ENCODE peak calls at places on chromosomes 1 and 21, in nine cellular contexts. N, Z, E, T, J, H, F, L and U are unnamed samples.

GRCh38 chr1:46442317-46443161 is 47.1 kb upstream of the DMBX1 start:
- DNase-seq in Z (peak; percentile 82), F (peak; percentile 81), H (peak; percentile 55), T (peak; percentile 5), L (peak; percentile 87), J (peak; percentile 94), N (peak; percentile 70), E (peak; percentile 21), U (peak; percentile 64)

GRCh38 chr21:16509466-16509865 is 779.7 kb downstream of the USP25 start:
- DNase-seq in H (no peak), J (no peak), N (no peak), Z (no peak), F (no peak), L (peak; percentile 96), E (no peak), T (peak; percentile 34), U (peak; percentile 72)

GRCh38 chr1:76759950-76760349 is 107.3 kb upstream of the ST6GALNAC5 start:
- DNase-seq in T (no peak), J (no peak), Z (peak; percentile 47), H (no peak), N (no peak), L (peak; percentile 16), F (no peak), E (no peak), U (peak; percentile 5)

GRCh38 chr21:41366522-41367151 is 4.8 kb downstream of the MX2 start:
- DNase-seq in F (peak; percentile 67), J (no peak), E (no peak), N (peak; percentile 49), T (peak; percentile 29), L (peak; percentile 94), Z (peak; percentile 72), H (no peak), U (peak; percentile 47)

GRCh38 chr1:48916121-48917069 is 139.7 kb upstream of the BEND5 start:
- DNase-seq in H (peak; percentile 28), F (no peak), J (peak; percentile 58), N (no peak), E (no peak), Z (peak; percentile 80), L (peak; percentile 73), T (peak; percentile 12), U (peak; percentile 78)

GRCh38 chr21:42451941-42452340 is 44.1 kb downstream of the RSPH1 start:
- DNase-seq in J (no peak), H (no peak), E (no peak), F (no peak), L (no peak), N (no peak), T (no peak), Z (no peak), U (no peak)

GRCh38 chr1:7783826-7784491 is at the start of gene PER3:
- DNase-seq in L (peak; percentile 92), E (peak; percentile 85), Z (peak; percentile 98), H (peak; percentile 83), J (peak; percentile 96), T (peak; percentile 61), N (peak; percentile 94), F (peak; percentile 95), U (peak; percentile 98)

GRCh38 chr1:248618878-248619277 is 16.0 kb downstream of the OR2T11 start:
- DNase-seq in T (no peak), Z (peak; percentile 56), E (no peak), L (peak; percentile 31), H (peak; percentile 18), F (peak; percentile 35), J (peak; percentile 55), N (no peak), U (no peak)

GRCh38 chr1:27538793-27539192 is 48.8 kb upstream of the WASF2 start:
- DNase-seq in E (no peak), F (no peak), N (no peak), Z (peak; percentile 45), L (peak; percentile 78), T (no peak), H (no peak), J (no peak), U (peak; percentile 53)

GRCh38 chr1:62187548-62187947 is 7.1 kb upstream of the L1TD1 start:
- DNase-seq in H (no peak), E (no peak), L (no peak), J (no peak), N (no peak), F (no peak), T (no peak), Z (no peak), U (no peak)

GRCh38 chr1:8465692-8466091 is 147.8 kb downstream of the SLC45A1 start:
- DNase-seq in J (no peak), Z (no peak), T (no peak), N (no peak), H (no peak), L (no peak), E (no peak), F (no peak), U (no peak)

GRCh38 chr21:28072601-28073000 is 920.1 kb downstream of the LTN1 start:
- DNase-seq in L (no peak), N (no peak), T (no peak), F (no peak), E (no peak), Z (no peak), J (no peak), H (no peak), U (no peak)

GRCh38 chr21:21851657-21852056 is 853.4 kb downstream of the NCAM2 start:
- DNase-seq in E (no peak), L (peak; percentile 20), Z (peak; percentile 26), T (no peak), H (no peak), N (no peak), J (no peak), F (no peak), U (no peak)

GRCh38 chr1:47783638-47784293 is 213.4 kb downstream of the TRABD2B start:
- DNase-seq in J (no peak), N (no peak), L (no peak), T (no peak), Z (no peak), H (no peak), F (no peak), E (no peak), U (no peak)

GRCh38 chr1:3423896-3424610 is 30.4 kb upstream of the ARHGEF16 start:
- DNase-seq in E (no peak), L (no peak), Z (no peak), J (no peak), N (no peak), F (no peak), T (no peak), H (no peak), U (no peak)

GRCh38 chr1:179731643-179732042 is 11.4 kb upstream of the FAM163A start:
- DNase-seq in E (no peak), J (no peak), H (no peak), T (no peak), F (no peak), N (no peak), Z (no peak), L (no peak), U (no peak)

GRCh38 chr1:217846733-217847132 is 215.6 kb downstream of the SPATA17 start:
- DNase-seq in Z (no peak), N (no peak), F (no peak), H (no peak), E (no peak), L (no peak), J (no peak), T (no peak), U (no peak)

DNA sequence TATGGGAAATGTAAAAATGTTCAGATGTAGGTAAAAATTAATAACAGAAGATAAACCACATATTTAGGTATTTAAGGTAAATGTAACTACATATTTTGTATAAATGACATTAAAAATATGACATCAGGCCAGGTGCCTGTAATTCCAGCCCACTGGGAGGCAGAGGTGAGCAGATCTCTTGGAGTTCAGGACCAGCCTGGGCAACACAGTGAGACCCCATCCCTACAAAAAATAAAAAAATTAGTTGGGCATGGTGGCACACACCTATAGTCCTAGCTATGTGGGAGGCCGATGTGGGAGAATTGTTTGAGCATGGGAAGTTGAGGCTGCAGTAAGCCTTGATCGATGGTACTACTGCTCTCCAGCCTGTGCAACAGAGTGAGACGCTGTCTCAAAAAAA is 216.5 kb downstream of the SPATA17 start:
- DNase-seq in E (no peak), H (no peak), F (no peak), J (no peak), Z (no peak), N (no peak), L (no peak), T (no peak), U (no peak)
- TF ChIP-seq CTCF in E (no peak), H (no peak), F (no peak), J (no peak), Z (no peak), N (no peak), L (no peak), T (no peak), U (no peak)

GRCh38 chr1:176744142-176744541 is 281.2 kb downstream of the PAPPA2 start:
- DNase-seq in N (no peak), Z (no peak), H (no peak), T (no peak), F (no peak), L (no peak), J (no peak), E (no peak), U (no peak)

GRCh38 chr1:176741181-176741580 is 278.2 kb downstream of the PAPPA2 start:
- DNase-seq in Z (no peak), L (no peak), T (no peak), E (no peak), F (no peak), J (no peak), H (no peak), N (no peak), U (no peak)

GRCh38 chr1:176745945-176746344 is 283.0 kb downstream of the PAPPA2 start:
- DNase-seq in J (peak; percentile 11), E (no peak), Z (no peak), H (no peak), N (no peak), T (no peak), F (no peak), L (peak; percentile 29), U (no peak)
- TF ChIP-seq CTCF in J (peak; percentile 55), E (no peak), Z (no peak), H (peak; percentile 16), N (no peak), T (peak; percentile 12), F (no peak), L (peak; percentile 47), U (no peak)

GRCh38 chr1:215672482-215672881 is 105.4 kb downstream of the KCTD3 start:
- DNase-seq in T (no peak), F (no peak), N (no peak), L (no peak), J (no peak), Z (no peak), H (no peak), E (no peak), U (no peak)
- TF ChIP-seq CTCF in T (no peak), F (no peak), N (no peak), L (peak; percentile 11), J (no peak), Z (no peak), H (peak; percentile 3), E (no peak), U (no peak)

GRCh38 chr1:113073457-113073950 is 506 bp downstream of the LRIG2 start:
- DNase-seq in Z (peak; percentile 59), F (no peak), E (no peak), H (no peak), T (no peak), L (peak; percentile 60), N (no peak), J (peak; percentile 65), U (peak; percentile 61)

GRCh38 chr1:113072757-113073456 is at the start of gene LRIG2:
- DNase-seq in T (peak; percentile 92), E (peak; percentile 96), F (peak; percentile 95), J (peak; percentile 99), N (peak; percentile 97), H (peak; percentile 91), Z (peak; percentile 98), L (peak; percentile 97), U (peak; percentile 99)

GRCh38 chr1:113074237-113074636 is 1.2 kb downstream of the LRIG2 start:
- DNase-seq in T (no peak), F (peak; percentile 40), Z (peak; percentile 20), H (no peak), L (no peak), J (no peak), E (no peak), N (peak; percentile 32), U (peak; percentile 13)

GRCh38 chr1:113072141-113072756 is 749 bp upstream of the LRIG2 start:
- DNase-seq in L (no peak), E (no peak), J (no peak), Z (no peak), F (no peak), T (no peak), H (no peak), N (no peak), U (no peak)
- TF ChIP-seq CTCF in L (no peak), E (no peak), J (no peak), Z (no peak), F (no peak), T (no peak), H (no peak), N (no peak), U (no peak)